ENCODE peak calls at places on chromosomes 2 and 18, in four cellular contexts. M is right cardiac atrium, U is 8988T, V is transverse colon. A is an unnamed sample.

GRCh38 chr2:217166241-217166640 is 306.4 kb upstream of the TNP1 start:
- DNase-seq in M (no peak), V (no peak), U (no peak), A (no peak)

GRCh38 chr2:187500585-187501359 is 52.7 kb upstream of the CALCRL start:
- DNase-seq in V (no peak), U (no peak), M (no peak), A (no peak)

GRCh38 chr2:38516122-38516521 is 86.6 kb downstream of the HNRNPLL start:
- DNase-seq in V (no peak), M (no peak), U (no peak), A (no peak)

GRCh38 chr2:41899189-41899588 is 148.6 kb upstream of the PKDCC start:
- DNase-seq in M (no peak), V (no peak), U (no peak), A (no peak)

GRCh38 chr18:8889479-8889878 is 184.1 kb downstream of the MTCL1 start:
- DNase-seq in M (no peak), V (no peak), U (no peak), A (no peak)

GRCh38 chr2:7044253-7045250 is 127.3 kb downstream of the RNF144A start:
- DNase-seq in V (peak; percentile 69), U (peak; percentile 57), M (peak; percentile 85), A (peak; percentile 83)

GRCh38 chr2:37523861-37524362 is 147.5 kb downstream of the CDC42EP3 start:
- DNase-seq in U (no peak), V (peak; percentile 21), M (peak; percentile 46), A (peak; percentile 69)

GRCh38 chr2:203720922-203721672 is 14.7 kb downstream of the CD28 start:
- DNase-seq in M (no peak), U (no peak), V (no peak), A (no peak)

GRCh38 chr2:174833737-174834136 is 69.5 kb upstream of the CHRNA1 start:
- DNase-seq in M (no peak), V (no peak), U (no peak), A (no peak)

GRCh38 chr18:48328473-48329205 is 80.5 kb downstream of the ZBTB7C start:
- DNase-seq in U (no peak), V (no peak), M (no peak), A (no peak)

GRCh38 chr18:75114231-75114630 is 94.7 kb downstream of the PTGR3 start:
- DNase-seq in V (no peak), M (no peak), U (no peak), A (no peak)

GRCh38 chr2:111883661-111884591 is at the start of gene ANAPC1:
- DNase-seq in M (peak; percentile 95), V (peak; percentile 86), U (peak; percentile 43), A (peak; percentile 76)

GRCh38 chr2:45190481-45190880 is 181.2 kb upstream of the SIX2 start:
- DNase-seq in V (no peak), U (no peak), M (no peak), A (no peak)